ENCODE peak calls at places on chromosome 14, in five cellular contexts. N is stimulated activated CD4-positive, alpha-beta T cell treated with anti-CD3 and anti-CD28 coated beads, Interleukin-2, amount 100 ng/mL, for 24 hours; R is HEK293T; X is NCI-H2227 treated with DMSO at 0.1 percent for 48 hours; Z is kidney tubule cell. D is an unnamed sample.
A peak's percentile ranks its signal among the peaks of the same experiment; 100 is the strongest.

GRCh38 chr14:105447651-105448640 is 26.7 kb upstream of the CRIP2 start:
- DNase-seq in N (no peak), R (no peak), X (no peak), Z (no peak), D (no peak)

GRCh38 chr14:94543450-94544123 is 17.7 kb upstream of the SERPINA4 start:
- DNase-seq in N (no peak), R (no peak), X (no peak), Z (no peak), D (no peak)

GRCh38 chr14:63344336-63344735 is 25.6 kb upstream of the GPHB5 start:
- DNase-seq in N (no peak), R (no peak), X (no peak), Z (no peak), D (no peak)

GRCh38 chr14:76993743-76994142 is 34.8 kb downstream of the IRF2BPL start:
- DNase-seq in N (no peak), R (no peak), X (no peak), Z (no peak), D (no peak)

GRCh38 chr14:50531595-50532501 is 521 bp downstream of the MAP4K5 start:
- DNase-seq in N (peak; percentile 45), R (peak; percentile 37), X (peak; percentile 74), Z (peak; percentile 46), D (peak; percentile 26)

GRCh38 chr14:55277972-55278740 is 6.9 kb downstream of the FBXO34 start:
- DNase-seq in N (no peak), R (no peak), X (no peak), Z (no peak), D (no peak)

GRCh38 chr14:71551291-71551955 is 380.8 kb upstream of the RGS6 start:
- DNase-seq in N (no peak), R (no peak), X (no peak), Z (peak; percentile 76), D (no peak)

GRCh38 chr14:100531591-100532121 is 55.6 kb downstream of the BEGAIN start:
- DNase-seq in N (no peak), R (no peak), X (no peak), Z (no peak), D (no peak)

GRCh38 chr14:103427485-103428443 is 42.5 kb downstream of the MARK3 start:
- DNase-seq in N (peak; percentile 12), R (no peak), X (no peak), Z (peak; percentile 75), D (peak; percentile 15)

GRCh38 chr14:64745511-64746041 is 41.4 kb downstream of the PLEKHG3 start:
- DNase-seq in N (no peak), R (no peak), X (no peak), Z (peak; percentile 66), D (no peak)

GRCh38 chr14:35881280-35881679 is 55.1 kb downstream of the BRMS1L start:
- DNase-seq in N (no peak), R (no peak), X (no peak), Z (no peak), D (no peak)

GRCh38 chr14:90574640-90575131 is 177.9 kb downstream of the CALM1 start:
- DNase-seq in N (no peak), R (no peak), X (no peak), Z (no peak), D (no peak)

GRCh38 chr14:38751459-38751858 is 351.6 kb downstream of the SEC23A start:
- DNase-seq in N (no peak), R (no peak), X (no peak), Z (no peak), D (no peak)

GRCh38 chr14:56075301-56075700 is 42.9 kb upstream of the PELI2 start:
- DNase-seq in N (no peak), R (no peak), X (no peak), Z (no peak), D (no peak)

GRCh38 chr14:21063479-21063878 is 5.9 kb downstream of the RNASE8 start:
- DNase-seq in N (no peak), R (peak; percentile 40), X (no peak), Z (peak; percentile 87), D (peak; percentile 24)

GRCh38 chr14:78197088-78197487 is 26.9 kb downstream of the NRXN3 start:
- DNase-seq in N (no peak), R (no peak), X (no peak), Z (no peak), D (no peak)

GRCh38 chr14:87043667-87044200 is 949.2 kb downstream of the GALC start:
- DNase-seq in N (no peak), R (no peak), X (no peak), Z (no peak), D (no peak)

GRCh38 chr14:65412881-65413738 is 580 bp downstream of the FUT8 start:
- DNase-seq in N (peak; percentile 39), R (peak; percentile 7), X (peak; percentile 75), Z (peak; percentile 77), D (no peak)

GRCh38 chr14:59961518-59962062 is 41.6 kb downstream of the LRRC9 start:
- DNase-seq in N (no peak), R (no peak), X (no peak), Z (no peak), D (no peak)

GRCh38 chr14:73059326-73059725 is 992 bp downstream of the RBM25 start:
- DNase-seq in N (no peak), R (no peak), X (no peak), Z (no peak), D (no peak)

GRCh38 chr14:52067873-52068740 is 752 bp downstream of the NID2 start:
- DNase-seq in N (peak; percentile 35), R (peak; percentile 47), X (no peak), Z (peak; percentile 28), D (peak; percentile 66)

GRCh38 chr14:36676236-36676635 is 14.6 kb downstream of the PAX9 start:
- DNase-seq in N (no peak), R (no peak), X (no peak), Z (no peak), D (no peak)

GRCh38 chr14:51872396-51872795 is 12.0 kb downstream of the GNG2 start:
- DNase-seq in N (no peak), R (no peak), X (no peak), Z (no peak), D (no peak)

GRCh38 chr14:97039717-97040363 is 242.7 kb downstream of the VRK1 start:
- DNase-seq in N (no peak), R (no peak), X (no peak), Z (no peak), D (no peak)

GRCh38 chr14:69685217-69685616 is 73.8 kb downstream of the SUSD6 start:
- DNase-seq in N (peak; percentile 61), R (no peak), X (no peak), Z (peak; percentile 93), D (no peak)

GRCh38 chr14:71136386-71137060 is 229.3 kb downstream of the PCNX1 start:
- DNase-seq in N (no peak), R (no peak), X (no peak), Z (no peak), D (no peak)

GRCh38 chr14:21107360-21107781 is 6.5 kb downstream of the TMEM253 start:
- DNase-seq in N (no peak), R (no peak), X (no peak), Z (peak; percentile 63), D (no peak)

GRCh38 chr14:21109377-21110260 is 8.8 kb downstream of the TMEM253 start:
- DNase-seq in N (no peak), R (no peak), X (no peak), Z (no peak), D (no peak)

GRCh38 chr14:71659165-71659564 is 273.1 kb upstream of the RGS6 start:
- DNase-seq in N (no peak), R (no peak), X (no peak), Z (no peak), D (no peak)

GRCh38 chr14:89504602-89505320 is 87.7 kb upstream of the FOXN3 start:
- DNase-seq in N (peak; percentile 17), R (no peak), X (no peak), Z (peak; percentile 82), D (no peak)

GRCh38 chr14:65167072-65167645 is 64.8 kb upstream of the MAX start:
- DNase-seq in N (peak; percentile 11), R (no peak), X (no peak), Z (no peak), D (no peak)